ENCODE peak calls at places on chromosomes 6 and 20, in nine cellular contexts. Q is dermis blood vessel endothelial cell, F is brain microvascular endothelial cell, M is cerebellum, J is neuronal stem cell, L is sciatic nerve, X is heart left ventricle, A is lung microvascular endothelial cell, E is NCI-H1417. O is an unnamed sample.

GRCh38 chr6:167113047-167113446 is 9.8 kb upstream of the CCR6 start:
- DNase-seq in L (no peak), J (no peak), F (no peak), E (no peak), Q (no peak), A (no peak), X (no peak), M (no peak), O (no peak)

GRCh38 chr6:15911753-15912504 is 217.0 kb upstream of the MYLIP start:
- DNase-seq in J (no peak), F (no peak), L (no peak), M (no peak), E (no peak), Q (no peak), X (no peak), A (no peak), O (no peak)

GRCh38 chr6:159151266-159151855 is 17.8 kb upstream of the FNDC1 start:
- DNase-seq in M (peak), E (peak), A (peak), Q (peak), X (peak), J (no peak), L (no peak), F (peak), O (peak)

GRCh38 chr6:145532361-145532760 is 203.0 kb downstream of the EPM2A start:
- DNase-seq in A (no peak), L (no peak), M (no peak), E (no peak), Q (no peak), F (no peak), X (no peak), J (no peak), O (no peak)

GRCh38 chr6:77455271-77455670 is 8.0 kb downstream of the HTR1B start:
- DNase-seq in A (no peak), M (no peak), Q (peak), F (no peak), E (no peak), L (no peak), X (no peak), J (no peak), O (no peak)

GRCh38 chr6:158808442-158808833 is 10.7 kb downstream of the EZR start:
- DNase-seq in A (no peak), Q (no peak), L (no peak), X (no peak), F (no peak), J (no peak), M (no peak), E (no peak), O (no peak)

GRCh38 chr6:133788556-133788955 is 100.4 kb upstream of the TCF21 start:
- DNase-seq in J (no peak), X (no peak), Q (no peak), L (no peak), M (no peak), A (no peak), F (no peak), E (no peak), O (no peak)

GRCh38 chr20:42024653-42025052 is 406.5 kb upstream of the CHD6 start:
- DNase-seq in J (peak), A (no peak), Q (no peak), L (no peak), M (no peak), F (no peak), X (no peak), E (no peak), O (no peak)

GRCh38 chr6:148343383-148343782 is 745 bp downstream of the SASH1 start:
- DNase-seq in A (no peak), F (no peak), M (no peak), Q (peak), E (no peak), L (no peak), J (no peak), X (no peak), O (no peak)

GRCh38 chr6:158049055-158050028 is 67.7 kb downstream of the SYNJ2 start:
- DNase-seq in L (no peak), J (no peak), A (no peak), X (no peak), M (no peak), F (no peak), E (no peak), Q (no peak), O (no peak)

GRCh38 chr20:54172856-54173652 is 732 bp downstream of the CYP24A1 start:
- DNase-seq in M (no peak), A (no peak), J (peak), L (no peak), E (no peak), Q (peak), F (no peak), X (no peak), O (no peak)

GRCh38 chr6:32947552-32948465 is 5.1 kb downstream of the HLA-DMA start:
- DNase-seq in F (peak), J (no peak), Q (peak), X (no peak), M (peak), A (peak), E (peak), L (no peak), O (peak)

GRCh38 chr6:161736796-161737292 is 463.0 kb upstream of the AGPAT4 start:
- DNase-seq in A (no peak), X (no peak), Q (no peak), J (no peak), L (no peak), E (no peak), F (no peak), M (no peak), O (no peak)

GRCh38 chr6:79246891-79247290 is 12.4 kb upstream of the HMGN3 start:
- DNase-seq in X (no peak), J (no peak), E (no peak), F (no peak), L (no peak), A (no peak), Q (no peak), M (no peak), O (no peak)

GRCh38 chr6:105326838-105327745 is 75.8 kb downstream of the PREP start:
- DNase-seq in X (no peak), M (peak), L (no peak), A (peak), J (no peak), Q (peak), F (peak), E (peak), O (no peak)